ENCODE peak calls at places on chromosomes 4 and X, in seven cellular contexts. F, X, Q, I, V, A and Y are unnamed samples.

GRCh38 chr4:84499065-84499982 is at the start of gene NKX6-1:
- DNase-seq in F (peak), X (no peak), Q (peak), I (no peak), V (peak), A (no peak), Y (no peak)

GRCh38 chr4:183147191-183147590 is 48.1 kb downstream of the WWC2 start:
- DNase-seq in F (peak), X (no peak), Q (no peak), I (no peak), V (no peak), A (no peak), Y (no peak)

GRCh38 chrX:19373034-19373891 is 29.5 kb downstream of the PDHA1 start:
- DNase-seq in F (no peak), X (no peak), Q (no peak), I (no peak), V (no peak), A (no peak), Y (no peak)

GRCh38 chr4:80173387-80173786 is 23.9 kb upstream of the PRDM8 start:
- DNase-seq in F (peak), X (no peak), Q (no peak), I (no peak), V (no peak), A (peak), Y (peak)

GRCh38 chr4:142236268-142236667 is 599.9 kb downstream of the IL15 start:
- DNase-seq in F (no peak), X (no peak), Q (no peak), I (no peak), V (no peak), A (no peak), Y (no peak)

GRCh38 chr4:147388016-147388415 is 92.9 kb upstream of the EDNRA start:
- DNase-seq in F (no peak), X (no peak), Q (no peak), I (no peak), V (no peak), A (no peak), Y (no peak)

GRCh38 chrX:136047969-136048368 is 62.7 kb downstream of the SLC9A6 start:
- DNase-seq in F (no peak), X (no peak), Q (no peak), I (no peak), V (no peak), A (no peak), Y (no peak)

GRCh38 chr4:3360741-3361140 is 67.9 kb downstream of the RGS12 start:
- DNase-seq in F (no peak), X (no peak), Q (no peak), I (no peak), V (no peak), A (no peak), Y (no peak)

GRCh38 chr4:21982087-21982486 is 33.5 kb upstream of the KCNIP4 start:
- DNase-seq in F (no peak), X (no peak), Q (no peak), I (no peak), V (no peak), A (no peak), Y (no peak)

GRCh38 chr4:102809691-102810090 is 17.7 kb downstream of the UBE2D3 start:
- DNase-seq in F (no peak), X (no peak), Q (no peak), I (no peak), V (no peak), A (no peak), Y (no peak)

GRCh38 chr4:36854554-36854953 is 390.0 kb upstream of the NWD2 start:
- DNase-seq in F (no peak), X (no peak), Q (peak), I (no peak), V (no peak), A (no peak), Y (no peak)

GRCh38 chr4:55949480-55949802 is 696 bp downstream of the CEP135 start:
- DNase-seq in F (no peak), X (no peak), Q (no peak), I (no peak), V (no peak), A (no peak), Y (no peak)

GRCh38 chr4:41215969-41216293 is 1.6 kb upstream of the APBB2 start:
- DNase-seq in F (no peak), X (no peak), Q (no peak), I (no peak), V (no peak), A (no peak), Y (no peak)

GRCh38 chrX:118459494-118459893 is 36.1 kb upstream of the DOCK11 start:
- DNase-seq in F (peak), X (no peak), Q (no peak), I (peak), V (no peak), A (no peak), Y (no peak)

GRCh38 chrX:130124577-130124976 is 14.3 kb upstream of the ELF4 start:
- DNase-seq in F (no peak), X (no peak), Q (no peak), I (no peak), V (no peak), A (no peak), Y (no peak)

GRCh38 chrX:39734174-39734776 is 363.5 kb downstream of the BCOR start:
- DNase-seq in F (no peak), X (no peak), Q (no peak), I (no peak), V (no peak), A (no peak), Y (no peak)

GRCh38 chrX:130418066-130418465 is 16.3 kb downstream of the RBMX2 start:
- DNase-seq in F (no peak), X (no peak), Q (no peak), I (no peak), V (no peak), A (no peak), Y (no peak)